ENCODE peak calls at places on chromosomes 7 and 10, in eight cellular contexts. Q is IMR-90, R is GM12878, X is H1, M is fibroblast of lung, S is SK-N-SH, J is GM23338, N is neural progenitor cell. K is an unnamed sample. For H4K20me1 and H3K27me3, the result is how much of the 10 kb centered on the place peaks cover.

GRCh38 chr7:7765422-7765821 is 47.0 kb upstream of the RPA3 start:
- DNase-seq in Q (no peak), R (no peak), X (no peak), M (no peak), S (no peak), J (no peak), N (no peak), K (no peak)

GRCh38 chr10:62464308-62464707 is 90.1 kb downstream of the ZNF365 start:
- DNase-seq in Q (peak), R (no peak), X (no peak), M (no peak), S (no peak), J (no peak), N (no peak), K (no peak)

GRCh38 chr10:77111611-77112550 is 525.7 kb downstream of the KCNMA1 start:
- DNase-seq in Q (peak), R (peak), X (peak), M (peak), S (peak), J (peak), N (peak), K (peak)

GRCh38 chr7:81470724-81471379 is 299.0 kb downstream of the HGF start:
- DNase-seq in Q (no peak), R (no peak), X (no peak), M (no peak), S (no peak), J (no peak), N (no peak), K (no peak)

GRCh38 chr7:78207262-78207661 is 408.7 kb downstream of the PHTF2 start:
- DNase-seq in Q (no peak), R (no peak), X (no peak), M (no peak), S (peak), J (no peak), N (no peak), K (no peak)

GRCh38 chr10:93993782-93994668 is at the start of gene PLCE1:
- DNase-seq in Q (peak), R (no peak), X (no peak), M (peak), S (peak), J (peak), N (peak), K (no peak)

GRCh38 chr7:75953431-75953830 is 38.5 kb downstream of the POR start:
- DNase-seq in Q (no peak), R (no peak), X (no peak), M (no peak), S (no peak), J (no peak), N (no peak), K (no peak)

GRCh38 chr7:67429735-67430134 is 433.1 kb downstream of the TYW1 start:
- DNase-seq in Q (no peak), R (no peak), X (no peak), M (no peak), S (no peak), J (no peak), N (no peak), K (no peak)

GRCh38 chr7:9231683-9232082 is 798.3 kb downstream of the NXPH1 start:
- DNase-seq in Q (no peak), R (no peak), X (no peak), M (no peak), S (no peak), J (peak), N (peak), K (no peak)

GRCh38 chr7:151518105-151518780 is 1.5 kb downstream of the RHEB start:
- DNase-seq in Q (peak), R (no peak), X (no peak), M (peak), S (peak), J (peak), N (peak), K (peak)

GRCh38 chr7:158648787-158649186 is 55.8 kb downstream of the NCAPG2 start:
- DNase-seq in Q (no peak), R (no peak), X (no peak), M (no peak), S (no peak), J (no peak), N (no peak), K (no peak)

GRCh38 chr10:131453772-131454634 is 142.5 kb upstream of the TCERG1L start:
- DNase-seq in Q (no peak), R (no peak), X (peak), M (peak), S (peak), J (peak), N (peak), K (peak)

GRCh38 chr10:44477021-44477420 is 92.1 kb upstream of the CXCL12 start:
- DNase-seq in Q (peak), R (no peak), X (no peak), M (peak), S (no peak), J (no peak), N (no peak), K (no peak)

GRCh38 chr10:113226404-113226803 is 276.4 kb downstream of the TCF7L2 start:
- DNase-seq in Q (no peak), R (no peak), X (no peak), M (no peak), S (no peak), J (no peak), N (no peak), K (no peak)

GRCh38 chr7:92934096-92934495 is 97.7 kb upstream of the CDK6 start:
- DNase-seq in Q (no peak), R (no peak), X (no peak), M (no peak), S (no peak), J (no peak), N (no peak), K (no peak)

GRCh38 chr10:98415710-98416077 is 712 bp upstream of the PYROXD2 start:
- DNase-seq in Q (no peak), R (no peak), X (no peak), M (no peak), S (peak), J (no peak), N (peak), K (no peak)

GRCh38 chr10:78502208-78502943 is 468.7 kb downstream of the RPS24 start:
- DNase-seq in Q (peak), R (no peak), X (no peak), M (peak), S (no peak), J (no peak), N (no peak), K (no peak)

GRCh38 chr10:113897693-113898618 is 43.5 kb downstream of the NHLRC2 start:
- DNase-seq in Q (no peak), R (no peak), X (no peak), M (no peak), S (peak), J (no peak), N (no peak), K (no peak)

GRCh38 chr10:114245128-114245791 is 6.2 kb downstream of the VWA2 start:
- DNase-seq in Q (no peak), R (no peak), X (no peak), M (no peak), S (no peak), J (no peak), N (no peak), K (no peak)

GRCh38 chr7:50185188-50185587 is 92.1 kb upstream of the ZPBP start:
- DNase-seq in Q (no peak), R (no peak), X (no peak), M (no peak), S (no peak), J (no peak), N (no peak), K (no peak)

GRCh38 chr10:572696-573095 is 116.8 kb downstream of the DIP2C start:
- DNase-seq in Q (no peak), R (no peak), X (no peak), M (no peak), S (no peak), J (no peak), N (no peak), K (no peak)

GRCh38 chr10:43225004-43225786 is 41.7 kb downstream of the RASGEF1A start:
- DNase-seq in Q (no peak), R (no peak), X (no peak), M (no peak), S (no peak), J (no peak), N (no peak), K (no peak)

GRCh38 chr10:71770255-71770654 is 3.1 kb downstream of the VSIR start:
- DNase-seq in Q (peak), R (no peak), X (no peak), M (no peak), S (no peak), J (no peak), N (no peak), K (no peak)

GRCh38 chr10:29993319-29993876 is 66.0 kb downstream of the JCAD start:
- DNase-seq in Q (no peak), R (no peak), X (no peak), M (no peak), S (no peak), J (no peak), N (no peak), K (no peak)

GRCh38 chr7:16811555-16811954 is 6.8 kb upstream of the AGR2 start:
- DNase-seq in Q (peak), R (no peak), X (no peak), M (peak), S (no peak), J (no peak), N (no peak), K (peak)

GRCh38 chr10:116371737-116372136 is 47.5 kb downstream of the CCDC172 start:
- DNase-seq in Q (no peak), R (no peak), X (no peak), M (peak), S (no peak), J (no peak), N (no peak), K (no peak)

GRCh38 chr7:140390034-140390433 is 8.3 kb downstream of the SLC37A3 start:
- DNase-seq in Q (no peak), R (no peak), X (no peak), M (no peak), S (no peak), J (no peak), N (no peak), K (no peak)

GRCh38 chr10:62623223-62623622 is 181.3 kb upstream of the ADO start:
- DNase-seq in Q (no peak), R (no peak), X (no peak), M (no peak), S (no peak), J (no peak), N (no peak), K (no peak)

GRCh38 chr7:57400531-57401155 is 49.3 kb upstream of the ZNF716 start:
- DNase-seq in Q (no peak), R (no peak), X (no peak), M (no peak), S (no peak), J (no peak), N (no peak), K (no peak)

GRCh38 chr7:145784809-145785780 is 331.5 kb upstream of the CNTNAP2 start:
- DNase-seq in Q (no peak), R (no peak), X (no peak), M (no peak), S (no peak), J (no peak), N (no peak), K (no peak)

GRCh38 chr10:121054876-121055275 is 203.7 kb downstream of the WDR11 start:
- DNase-seq in Q (no peak), R (no peak), X (no peak), M (no peak), S (no peak), J (no peak), N (no peak), K (no peak)

GRCh38 chr7:158325530-158326381 is 261.9 kb downstream of the PTPRN2 start:
- DNase-seq in Q (no peak), R (no peak), X (peak), M (no peak), S (peak), J (peak), N (peak), K (no peak)

GRCh38 chr10:118571123-118571522 is 24.3 kb downstream of the PRLHR start:
- DNase-seq in Q (no peak), R (no peak), X (no peak), M (peak), S (peak), J (no peak), N (peak), K (no peak)

GRCh38 chr10:43969506-43969905 is 320.8 kb upstream of the ZNF32 start:
- DNase-seq in Q (no peak), R (no peak), X (no peak), M (no peak), S (no peak), J (no peak), N (no peak), K (no peak)

GRCh38 chr7:47594406-47594805 is 12.5 kb upstream of the TNS3 start:
- DNase-seq in Q (no peak), R (no peak), X (no peak), M (no peak), S (no peak), J (no peak), N (no peak), K (no peak)

GRCh38 chr7:132118641-132119040 is 457.6 kb downstream of the PLXNA4 start:
- DNase-seq in Q (no peak), R (no peak), X (no peak), M (no peak), S (no peak), J (no peak), N (no peak), K (no peak)

GRCh38 chr7:115128163-115128562 is 206.3 kb downstream of the MDFIC start:
- DNase-seq in Q (no peak), R (no peak), X (no peak), M (no peak), S (no peak), J (no peak), N (no peak), K (no peak)

GRCh38 chr10:58477122-58477521 is 35.5 kb upstream of the BICC1 start:
- DNase-seq in Q (peak), R (no peak), X (no peak), M (peak), S (no peak), J (peak), N (peak), K (no peak)

GRCh38 chr10:55628260-55628701 is 732.8 kb downstream of the ZWINT start:
- DNase-seq in Q (no peak), R (no peak), X (no peak), M (peak), S (peak), J (peak), N (peak), K (no peak)

DNA sequence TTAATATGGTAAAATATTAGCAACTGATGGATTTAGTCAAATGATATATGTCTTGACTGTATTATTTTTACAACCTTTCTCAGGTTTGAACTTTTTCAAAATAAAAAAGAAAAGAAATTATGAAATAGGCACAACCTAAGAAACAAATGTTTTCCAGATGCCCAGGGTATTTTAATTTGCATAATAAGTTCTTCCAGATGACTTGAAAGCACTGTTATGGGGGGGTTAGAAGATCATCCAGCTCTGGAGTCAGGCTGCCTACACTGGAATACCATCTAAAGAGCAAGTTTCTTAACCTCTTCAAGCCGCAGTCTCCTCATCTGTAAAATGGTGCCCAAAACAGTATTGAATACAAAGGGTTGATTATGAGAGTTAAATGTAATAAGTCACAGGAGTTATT is 32.1 kb downstream of the CREB3L2 start:
- DNase-seq in Q (no peak), R (no peak), X (no peak), M (no peak), S (no peak), J (no peak), N (no peak), K (no peak)
- H3K4me2 ChIP-seq in Q (peak), R (no peak), X (no peak), M (no peak), S (peak), J (no peak), N (no peak), K (no peak)

GRCh38 chr7:30473393-30473775 is 5.2 kb downstream of the NOD1 start:
- DNase-seq in Q (no peak), R (no peak), X (no peak), M (no peak), S (no peak), J (no peak), N (no peak), K (no peak)
- H4K20me1 ChIP-seq in Q (under half), R (under half), X (under half), M (under half), S (under half), J (under half), N (under half), K (under half)

GRCh38 chr7:99938296-99938695 is 8.9 kb upstream of the GJC3 start:
- DNase-seq in Q (no peak), R (no peak), X (no peak), M (no peak), S (no peak), J (peak), N (no peak), K (no peak)
- H3K27me3 ChIP-seq in Q (under half), R (under half), X (under half), M (under half), S (under half), J (under half), N (under half), K (under half)

GRCh38 chr10:132738454-132739224 is 47.3 kb downstream of the NKX6-2 start:
- DNase-seq in Q (no peak), R (no peak), X (no peak), M (no peak), S (no peak), J (no peak), N (no peak), K (no peak)

GRCh38 chr10:132742837-132743194 is 43.1 kb downstream of the NKX6-2 start:
- DNase-seq in Q (no peak), R (no peak), X (no peak), M (no peak), S (no peak), J (no peak), N (peak), K (no peak)

GRCh38 chr10:132739225-132739613 is 46.7 kb downstream of the NKX6-2 start:
- DNase-seq in Q (no peak), R (no peak), X (no peak), M (no peak), S (no peak), J (no peak), N (no peak), K (no peak)

GRCh38 chr10:132742167-132742836 is 43.6 kb downstream of the NKX6-2 start:
- DNase-seq in Q (no peak), R (no peak), X (no peak), M (no peak), S (no peak), J (peak), N (peak), K (no peak)

GRCh38 chr10:132740542-132741066 is 45.3 kb downstream of the NKX6-2 start:
- DNase-seq in Q (no peak), R (no peak), X (no peak), M (no peak), S (no peak), J (no peak), N (no peak), K (no peak)
- H3K4me2 ChIP-seq in Q (no peak), R (no peak), X (no peak), M (no peak), S (no peak), J (no peak), N (no peak), K (no peak)

K was measured in Karpas-422.